ENCODE peak calls at places on chromosomes 2 and 18, in nine cellular contexts. One of them, this sample, is unnamed. For H3K36me3, the result is how much of the 10 kb centered on the place peaks cover.

GRCh38 chr2:68807821-68808266 is 63.4 kb downstream of the BMP10 start:
- DNase-seq in prostate gland: peak
- DNase-seq in sigmoid colon: no peak
- DNase-seq in gastrocnemius medialis: peak
- DNase-seq in kidney: no peak
- DNase-seq in mesenchymal stem cell: peak
- DNase-seq in K562: no peak
- DNase-seq in CD4-positive, alpha-beta memory T cell: no peak
- DNase-seq in fibroblast of lung: peak
- DNase-seq in this sample: no peak

GRCh38 chr2:231482806-231483391 is 18.6 kb upstream of the NCL start:
- DNase-seq in prostate gland: peak
- DNase-seq in sigmoid colon: peak
- DNase-seq in gastrocnemius medialis: peak
- DNase-seq in kidney: peak
- DNase-seq in mesenchymal stem cell: peak
- DNase-seq in K562: peak
- DNase-seq in CD4-positive, alpha-beta memory T cell: peak
- DNase-seq in fibroblast of lung: peak
- DNase-seq in this sample: peak

GRCh38 chr2:100580474-100581264 is 17.9 kb downstream of the PDCL3 start:
- DNase-seq in prostate gland: no peak
- DNase-seq in sigmoid colon: no peak
- DNase-seq in gastrocnemius medialis: peak
- DNase-seq in kidney: no peak
- DNase-seq in mesenchymal stem cell: no peak
- DNase-seq in K562: no peak
- DNase-seq in CD4-positive, alpha-beta memory T cell: peak
- DNase-seq in fibroblast of lung: no peak
- DNase-seq in this sample: no peak

GRCh38 chr2:179745615-179746263 is 115.7 kb downstream of the ZNF385B start:
- DNase-seq in prostate gland: no peak
- DNase-seq in sigmoid colon: no peak
- DNase-seq in gastrocnemius medialis: no peak
- DNase-seq in kidney: no peak
- DNase-seq in mesenchymal stem cell: no peak
- DNase-seq in K562: no peak
- DNase-seq in CD4-positive, alpha-beta memory T cell: no peak
- DNase-seq in fibroblast of lung: no peak
- DNase-seq in this sample: no peak

GRCh38 chr2:45121236-45121927 is 112.1 kb upstream of the SIX2 start:
- DNase-seq in prostate gland: no peak
- DNase-seq in sigmoid colon: no peak
- DNase-seq in gastrocnemius medialis: no peak
- DNase-seq in kidney: no peak
- DNase-seq in mesenchymal stem cell: no peak
- DNase-seq in K562: no peak
- DNase-seq in CD4-positive, alpha-beta memory T cell: no peak
- DNase-seq in fibroblast of lung: peak
- DNase-seq in this sample: no peak

GRCh38 chr2:120768112-120769048 is 32.7 kb downstream of the GLI2 start:
- DNase-seq in prostate gland: no peak
- DNase-seq in sigmoid colon: peak
- DNase-seq in gastrocnemius medialis: no peak
- DNase-seq in kidney: peak
- DNase-seq in mesenchymal stem cell: no peak
- DNase-seq in K562: no peak
- DNase-seq in CD4-positive, alpha-beta memory T cell: no peak
- DNase-seq in fibroblast of lung: no peak
- DNase-seq in this sample: peak

GRCh38 chr2:68384485-68385107 is 19.5 kb downstream of the PLEK start:
- DNase-seq in prostate gland: no peak
- DNase-seq in sigmoid colon: no peak
- DNase-seq in gastrocnemius medialis: no peak
- DNase-seq in kidney: no peak
- DNase-seq in mesenchymal stem cell: no peak
- DNase-seq in K562: peak
- DNase-seq in CD4-positive, alpha-beta memory T cell: no peak
- DNase-seq in fibroblast of lung: no peak
- DNase-seq in this sample: no peak

GRCh38 chr2:72236445-72237067 is 88.9 kb upstream of the CYP26B1 start:
- DNase-seq in prostate gland: no peak
- DNase-seq in sigmoid colon: no peak
- DNase-seq in gastrocnemius medialis: no peak
- DNase-seq in kidney: no peak
- DNase-seq in mesenchymal stem cell: peak
- DNase-seq in K562: no peak
- DNase-seq in CD4-positive, alpha-beta memory T cell: no peak
- DNase-seq in fibroblast of lung: peak
- DNase-seq in this sample: no peak

GRCh38 chr2:41910126-41910525 is 137.7 kb upstream of the PKDCC start:
- DNase-seq in prostate gland: no peak
- DNase-seq in sigmoid colon: no peak
- DNase-seq in gastrocnemius medialis: no peak
- DNase-seq in kidney: no peak
- DNase-seq in mesenchymal stem cell: peak
- DNase-seq in K562: no peak
- DNase-seq in CD4-positive, alpha-beta memory T cell: no peak
- DNase-seq in fibroblast of lung: peak
- DNase-seq in this sample: no peak

GRCh38 chr2:134245340-134245984 is 8.4 kb upstream of the MGAT5 start:
- DNase-seq in prostate gland: peak
- DNase-seq in sigmoid colon: peak
- DNase-seq in gastrocnemius medialis: peak
- DNase-seq in kidney: no peak
- DNase-seq in mesenchymal stem cell: peak
- DNase-seq in K562: peak
- DNase-seq in CD4-positive, alpha-beta memory T cell: peak
- DNase-seq in fibroblast of lung: peak
- DNase-seq in this sample: peak

GRCh38 chr2:191544511-191545062 is 133.3 kb upstream of the NABP1 start:
- DNase-seq in prostate gland: no peak
- DNase-seq in sigmoid colon: no peak
- DNase-seq in gastrocnemius medialis: no peak
- DNase-seq in kidney: no peak
- DNase-seq in mesenchymal stem cell: no peak
- DNase-seq in K562: no peak
- DNase-seq in CD4-positive, alpha-beta memory T cell: no peak
- DNase-seq in fibroblast of lung: no peak
- DNase-seq in this sample: no peak

GRCh38 chr2:238038203-238038602 is 22.6 kb upstream of the SCLY start:
- DNase-seq in prostate gland: no peak
- DNase-seq in sigmoid colon: no peak
- DNase-seq in gastrocnemius medialis: no peak
- DNase-seq in kidney: peak
- DNase-seq in mesenchymal stem cell: no peak
- DNase-seq in K562: no peak
- DNase-seq in CD4-positive, alpha-beta memory T cell: no peak
- DNase-seq in fibroblast of lung: no peak
- DNase-seq in this sample: no peak

GRCh38 chr2:238040918-238041317 is 19.9 kb upstream of the SCLY start:
- DNase-seq in prostate gland: no peak
- DNase-seq in sigmoid colon: no peak
- DNase-seq in gastrocnemius medialis: no peak
- DNase-seq in kidney: no peak
- DNase-seq in mesenchymal stem cell: no peak
- DNase-seq in K562: no peak
- DNase-seq in CD4-positive, alpha-beta memory T cell: no peak
- DNase-seq in fibroblast of lung: no peak
- DNase-seq in this sample: no peak

GRCh38 chr2:238039985-238040384 is 20.8 kb upstream of the SCLY start:
- DNase-seq in prostate gland: no peak
- DNase-seq in sigmoid colon: no peak
- DNase-seq in gastrocnemius medialis: no peak
- DNase-seq in kidney: peak
- DNase-seq in mesenchymal stem cell: no peak
- DNase-seq in K562: no peak
- DNase-seq in CD4-positive, alpha-beta memory T cell: no peak
- DNase-seq in fibroblast of lung: no peak
- DNase-seq in this sample: no peak

GRCh38 chr2:238042849-238043584 is 17.8 kb upstream of the SCLY start:
- DNase-seq in prostate gland: peak
- DNase-seq in sigmoid colon: no peak
- DNase-seq in gastrocnemius medialis: no peak
- DNase-seq in kidney: no peak
- DNase-seq in mesenchymal stem cell: no peak
- DNase-seq in K562: no peak
- DNase-seq in CD4-positive, alpha-beta memory T cell: no peak
- DNase-seq in fibroblast of lung: no peak
- DNase-seq in this sample: peak

GRCh38 chr2:238039151-238039550 is 21.6 kb upstream of the SCLY start:
- DNase-seq in prostate gland: no peak
- DNase-seq in sigmoid colon: no peak
- DNase-seq in gastrocnemius medialis: no peak
- DNase-seq in kidney: no peak
- DNase-seq in mesenchymal stem cell: no peak
- DNase-seq in K562: no peak
- DNase-seq in CD4-positive, alpha-beta memory T cell: no peak
- DNase-seq in fibroblast of lung: no peak
- DNase-seq in this sample: no peak
- H3K36me3 ChIP-seq in prostate gland: under half
- H3K36me3 ChIP-seq in sigmoid colon: under half
- H3K36me3 ChIP-seq in gastrocnemius medialis: under half
- H3K36me3 ChIP-seq in kidney: under half
- H3K36me3 ChIP-seq in mesenchymal stem cell: half or more
- H3K36me3 ChIP-seq in K562: half or more
- H3K36me3 ChIP-seq in CD4-positive, alpha-beta memory T cell: under half
- H3K36me3 ChIP-seq in fibroblast of lung: under half
- H3K36me3 ChIP-seq in this sample: under half

GRCh38 chr18:58862404-58862803 is 2.3 kb upstream of the ZNF532 start:
- DNase-seq in prostate gland: no peak
- DNase-seq in sigmoid colon: peak
- DNase-seq in gastrocnemius medialis: no peak
- DNase-seq in kidney: no peak
- DNase-seq in mesenchymal stem cell: no peak
- DNase-seq in K562: no peak
- DNase-seq in CD4-positive, alpha-beta memory T cell: no peak
- DNase-seq in fibroblast of lung: no peak
- DNase-seq in this sample: no peak
- H3K4me3 ChIP-seq in prostate gland: peak
- H3K4me3 ChIP-seq in sigmoid colon: peak
- H3K4me3 ChIP-seq in gastrocnemius medialis: peak
- H3K4me3 ChIP-seq in kidney: peak
- H3K4me3 ChIP-seq in mesenchymal stem cell: no peak
- H3K4me3 ChIP-seq in K562: no peak
- H3K4me3 ChIP-seq in CD4-positive, alpha-beta memory T cell: no peak
- H3K4me3 ChIP-seq in fibroblast of lung: peak
- H3K4me3 ChIP-seq in this sample: no peak

GRCh38 chr2:182729710-182730339 is 13.8 kb downstream of the DNAJC10 start:
- DNase-seq in prostate gland: no peak
- DNase-seq in sigmoid colon: no peak
- DNase-seq in gastrocnemius medialis: no peak
- DNase-seq in kidney: no peak
- DNase-seq in mesenchymal stem cell: no peak
- DNase-seq in K562: no peak
- DNase-seq in CD4-positive, alpha-beta memory T cell: no peak
- DNase-seq in fibroblast of lung: no peak
- DNase-seq in this sample: no peak
- H3K36me3 ChIP-seq in prostate gland: under half
- H3K36me3 ChIP-seq in sigmoid colon: under half
- H3K36me3 ChIP-seq in gastrocnemius medialis: under half
- H3K36me3 ChIP-seq in kidney: under half
- H3K36me3 ChIP-seq in mesenchymal stem cell: half or more
- H3K36me3 ChIP-seq in K562: half or more
- H3K36me3 ChIP-seq in CD4-positive, alpha-beta memory T cell: under half
- H3K36me3 ChIP-seq in fibroblast of lung: under half
- H3K36me3 ChIP-seq in this sample: under half

GRCh38 chr2:25619187-25619586 is 54.2 kb downstream of the DTNB start:
- DNase-seq in prostate gland: no peak
- DNase-seq in sigmoid colon: no peak
- DNase-seq in gastrocnemius medialis: no peak
- DNase-seq in kidney: no peak
- DNase-seq in mesenchymal stem cell: no peak
- DNase-seq in K562: no peak
- DNase-seq in CD4-positive, alpha-beta memory T cell: no peak
- DNase-seq in fibroblast of lung: no peak
- DNase-seq in this sample: no peak

GRCh38 chr2:25620711-25621110 is 52.7 kb downstream of the DTNB start:
- DNase-seq in prostate gland: no peak
- DNase-seq in sigmoid colon: no peak
- DNase-seq in gastrocnemius medialis: no peak
- DNase-seq in kidney: no peak
- DNase-seq in mesenchymal stem cell: no peak
- DNase-seq in K562: no peak
- DNase-seq in CD4-positive, alpha-beta memory T cell: no peak
- DNase-seq in fibroblast of lung: no peak
- DNase-seq in this sample: no peak

GRCh38 chr2:25617948-25618646 is 55.3 kb downstream of the DTNB start:
- DNase-seq in prostate gland: peak
- DNase-seq in sigmoid colon: no peak
- DNase-seq in gastrocnemius medialis: no peak
- DNase-seq in kidney: no peak
- DNase-seq in mesenchymal stem cell: no peak
- DNase-seq in K562: no peak
- DNase-seq in CD4-positive, alpha-beta memory T cell: no peak
- DNase-seq in fibroblast of lung: peak
- DNase-seq in this sample: no peak

GRCh38 chr2:25620077-25620476 is 53.3 kb downstream of the DTNB start:
- DNase-seq in prostate gland: no peak
- DNase-seq in sigmoid colon: no peak
- DNase-seq in gastrocnemius medialis: no peak
- DNase-seq in kidney: no peak
- DNase-seq in mesenchymal stem cell: no peak
- DNase-seq in K562: no peak
- DNase-seq in CD4-positive, alpha-beta memory T cell: no peak
- DNase-seq in fibroblast of lung: peak
- DNase-seq in this sample: no peak

DNA sequence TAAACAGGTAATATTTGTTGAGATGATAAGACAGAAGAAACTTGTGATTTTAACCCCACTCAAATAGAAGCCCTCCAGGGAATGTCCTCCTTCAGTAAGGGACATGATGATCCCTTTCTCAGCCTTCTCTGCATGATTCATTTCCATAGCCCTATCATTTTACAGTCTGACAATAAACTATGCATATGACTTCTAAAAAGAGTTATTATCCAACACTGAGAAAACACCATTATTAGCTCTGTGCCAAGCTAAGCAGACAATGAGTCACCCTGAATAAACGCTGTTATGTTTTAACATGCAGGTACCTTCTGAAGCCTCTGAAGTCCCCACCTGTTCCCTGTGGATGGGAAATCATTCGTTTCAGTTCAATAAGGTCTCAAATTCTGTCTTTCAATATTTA is 54.7 kb downstream of the DTNB start:
- DNase-seq in prostate gland: peak
- DNase-seq in sigmoid colon: no peak
- DNase-seq in gastrocnemius medialis: no peak
- DNase-seq in kidney: no peak
- DNase-seq in mesenchymal stem cell: no peak
- DNase-seq in K562: no peak
- DNase-seq in CD4-positive, alpha-beta memory T cell: no peak
- DNase-seq in fibroblast of lung: peak
- DNase-seq in this sample: no peak
- H3K4me3 ChIP-seq in prostate gland: peak
- H3K4me3 ChIP-seq in sigmoid colon: no peak
- H3K4me3 ChIP-seq in gastrocnemius medialis: no peak
- H3K4me3 ChIP-seq in kidney: no peak
- H3K4me3 ChIP-seq in mesenchymal stem cell: no peak
- H3K4me3 ChIP-seq in K562: no peak
- H3K4me3 ChIP-seq in CD4-positive, alpha-beta memory T cell: no peak
- H3K4me3 ChIP-seq in fibroblast of lung: no peak
- H3K4me3 ChIP-seq in this sample: no peak